ENCODE peak calls at places on chromosomes 1 and 21, in five cellular contexts. N is suprapubic skin, X is AG04450, L is A549, Y is fibroblast of lung. U is an unnamed sample.

GRCh38 chr1:64829411-64830033 is 84.6 kb downstream of the RAVER2 start:
- DNase-seq in N (no peak), X (no peak), L (no peak), Y (no peak), U (no peak)

GRCh38 chr1:236808564-236809130 is 13.6 kb downstream of the MTR start:
- DNase-seq in N (no peak), X (no peak), L (no peak), Y (no peak), U (no peak)

GRCh38 chr21:38486221-38486620 is 12.1 kb downstream of the ERG start:
- DNase-seq in N (no peak), X (peak), L (no peak), Y (peak), U (peak)

GRCh38 chr1:1197551-1198422 is 8.6 kb downstream of the TNFRSF18 start:
- DNase-seq in N (peak), X (no peak), L (no peak), Y (no peak), U (no peak)

GRCh38 chr1:198083549-198083948 is 73.2 kb upstream of the NEK7 start:
- DNase-seq in N (no peak), X (no peak), L (no peak), Y (no peak), U (no peak)

GRCh38 chr1:205495237-205495823 is 9.1 kb upstream of the CDK18 start:
- DNase-seq in N (no peak), X (no peak), L (no peak), Y (no peak), U (no peak)

GRCh38 chr1:176434200-176434599 is 28.8 kb upstream of the PAPPA2 start:
- DNase-seq in N (no peak), X (no peak), L (no peak), Y (no peak), U (no peak)

GRCh38 chr1:86821956-86822355 is 92.0 kb downstream of the SELENOF start:
- DNase-seq in N (no peak), X (no peak), L (no peak), Y (no peak), U (no peak)

GRCh38 chr1:156859523-156860112 is 701 bp upstream of the INSRR start:
- DNase-seq in N (no peak), X (no peak), L (no peak), Y (peak), U (no peak)

GRCh38 chr1:173314656-173315055 is 107.5 kb upstream of the TNFSF4 start:
- DNase-seq in N (no peak), X (no peak), L (no peak), Y (no peak), U (no peak)

GRCh38 chr1:204688007-204688406 is 2.5 kb upstream of the LRRN2 start:
- DNase-seq in N (no peak), X (no peak), L (no peak), Y (no peak), U (no peak)

GRCh38 chr1:2929335-2929734 is 91.9 kb upstream of the ACTRT2 start:
- DNase-seq in N (no peak), X (no peak), L (no peak), Y (no peak), U (no peak)

GRCh38 chr1:29825941-29826415 is 589.7 kb downstream of the PTPRU start:
- DNase-seq in N (no peak), X (no peak), L (no peak), Y (no peak), U (no peak)

GRCh38 chr1:215243275-215244054 is 160.9 kb downstream of the KCNK2 start:
- DNase-seq in N (no peak), X (no peak), L (no peak), Y (peak), U (no peak)

GRCh38 chr1:150528196-150528595 is 12.6 kb downstream of the FALEC start:
- DNase-seq in N (no peak), X (peak), L (no peak), Y (peak), U (no peak)

GRCh38 chr1:84833198-84833597 is 59.8 kb downstream of the LPAR3 start:
- DNase-seq in N (no peak), X (no peak), L (no peak), Y (no peak), U (no peak)

GRCh38 chr1:29753244-29753643 is 516.9 kb downstream of the PTPRU start:
- DNase-seq in N (no peak), X (no peak), L (no peak), Y (no peak), U (no peak)

GRCh38 chr1:46300673-46301405 is 2.6 kb downstream of the LRRC41 start:
- DNase-seq in N (no peak), X (no peak), L (no peak), Y (peak), U (no peak)

GRCh38 chr21:15752763-15753407 is 23.1 kb downstream of the USP25 start:
- DNase-seq in N (no peak), X (no peak), L (no peak), Y (no peak), U (no peak)

GRCh38 chr21:28230559-28230958 is 762.1 kb downstream of the LTN1 start:
- DNase-seq in N (no peak), X (no peak), L (no peak), Y (no peak), U (no peak)

GRCh38 chr1:79355073-79355472 is 348.5 kb upstream of the ADGRL4 start:
- DNase-seq in N (no peak), X (peak), L (no peak), Y (peak), U (no peak)

GRCh38 chr1:233627823-233628222 is 13.9 kb downstream of the KCNK1 start:
- DNase-seq in N (no peak), X (no peak), L (no peak), Y (no peak), U (peak)

GRCh38 chr1:12591267-12591938 is 26.6 kb downstream of the DHRS3 start:
- DNase-seq in N (peak), X (no peak), L (no peak), Y (peak), U (no peak)

GRCh38 chr1:71292203-71292602 is 211.4 kb upstream of the ZRANB2 start:
- DNase-seq in N (no peak), X (no peak), L (no peak), Y (no peak), U (no peak)

GRCh38 chr1:18941221-18942141 is 15.0 kb downstream of the IFFO2 start:
- DNase-seq in N (no peak), X (peak), L (no peak), Y (peak), U (no peak)

DNA sequence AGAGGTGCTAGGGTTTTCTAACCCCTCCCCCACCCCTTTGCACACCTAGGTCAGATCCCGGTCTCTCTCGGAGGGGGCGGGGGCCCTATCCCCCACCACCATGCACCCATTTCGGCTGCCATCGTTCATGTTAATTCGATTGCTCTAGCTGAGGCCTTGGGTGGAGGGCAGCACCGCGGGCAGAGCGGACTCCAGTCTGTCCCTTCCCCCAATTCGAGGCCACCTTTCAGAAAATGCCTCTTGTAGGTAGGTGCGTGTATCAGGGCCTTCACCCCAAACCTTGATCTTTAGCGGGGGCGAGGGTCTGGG is 6.8 kb downstream of the EFNA4 start:
- DNase-seq in N (no peak), X (no peak), L (no peak), Y (no peak), U (no peak)
- H3K27ac ChIP-seq in N (peak), X (no peak), L (peak), Y (no peak), U (peak)

GRCh38 chr1:55773189-55773940 is 558.2 kb upstream of the USP24 start:
- DNase-seq in N (no peak), X (no peak), L (no peak), Y (peak), U (no peak)

GRCh38 chr1:55774446-55774845 is 559.3 kb upstream of the USP24 start:
- DNase-seq in N (no peak), X (no peak), L (no peak), Y (no peak), U (no peak)

GRCh38 chr1:55767171-55767570 is 552.0 kb upstream of the USP24 start:
- DNase-seq in N (no peak), X (no peak), L (no peak), Y (no peak), U (no peak)

DNA sequence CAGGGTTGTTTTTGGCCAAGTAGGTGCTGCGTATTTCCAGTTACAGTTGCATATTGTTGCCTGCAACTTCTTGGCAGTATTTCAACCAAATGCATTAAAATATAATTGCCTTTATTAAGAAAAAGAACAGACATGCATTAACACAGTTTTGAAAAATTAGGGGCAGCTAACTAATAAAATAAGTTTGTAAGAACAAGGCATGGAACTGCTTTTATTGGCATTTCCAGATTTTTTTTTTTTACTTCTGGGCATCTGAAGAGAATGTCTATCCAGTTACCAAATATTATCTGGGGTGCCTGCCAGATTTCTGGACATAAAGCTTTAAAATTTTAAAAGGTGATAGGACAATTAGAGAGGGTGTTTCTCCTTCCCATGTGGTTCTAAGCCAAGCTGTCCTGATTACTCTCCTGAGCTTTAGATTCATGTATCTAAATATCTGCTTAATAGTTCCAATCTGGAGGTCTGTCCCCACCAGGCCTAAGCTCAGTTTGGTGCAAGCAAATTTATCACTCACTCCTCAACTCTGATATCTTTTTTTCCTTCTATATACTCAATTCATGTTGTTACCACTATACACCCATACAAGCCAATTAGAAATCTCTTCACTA is 553.3 kb upstream of the USP24 start:
- DNase-seq in N (no peak), X (no peak), L (no peak), Y (no peak), U (no peak)
- TF ChIP-seq CTCF in N (no peak), X (no peak), L (no peak), Y (no peak), U (no peak)

DNA sequence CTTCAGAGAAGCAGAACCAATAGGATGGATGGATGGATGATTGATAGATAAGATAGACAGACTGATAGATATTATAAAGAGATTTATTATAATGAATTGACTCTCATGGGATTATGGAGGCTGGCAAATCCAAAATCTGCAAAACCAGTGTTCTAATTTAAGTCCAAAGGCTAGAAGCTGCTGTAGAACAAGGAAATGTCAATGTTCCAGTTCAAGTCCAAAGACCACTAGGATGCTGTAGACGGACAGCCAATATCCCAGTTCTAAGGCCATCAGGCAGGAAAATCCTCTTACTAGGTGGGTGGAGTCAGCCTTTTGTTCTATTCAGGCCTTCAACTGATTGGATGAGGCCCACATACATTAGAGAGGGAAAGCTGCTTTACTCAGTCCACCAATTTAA is 4.1 kb upstream of the SLC44A3 start:
- DNase-seq in N (no peak), X (no peak), L (no peak), Y (no peak), U (no peak)
- H3K27ac ChIP-seq in N (no peak), X (no peak), L (no peak), Y (no peak), U (no peak)

GRCh38 chr1:55128418-55128817 is 86.7 kb downstream of the USP24 start:
- DNase-seq in N (no peak), X (no peak), L (no peak), Y (no peak), U (no peak)

GRCh38 chr1:55131801-55132200 is 83.4 kb downstream of the USP24 start:
- DNase-seq in N (no peak), X (peak), L (no peak), Y (peak), U (no peak)

GRCh38 chr1:55127827-55128343 is 87.3 kb downstream of the USP24 start:
- DNase-seq in N (no peak), X (peak), L (no peak), Y (peak), U (no peak)

GRCh38 chr1:55131218-55131617 is 83.9 kb downstream of the USP24 start:
- DNase-seq in N (no peak), X (peak), L (no peak), Y (no peak), U (no peak)

GRCh38 chr1:55129194-55129728 is 85.9 kb downstream of the USP24 start:
- DNase-seq in N (no peak), X (peak), L (no peak), Y (peak), U (no peak)
- TF ChIP-seq CTCF in N (no peak), X (no peak), L (no peak), Y (no peak), U (no peak)